ENCODE peak calls at places on chromosomes 7 and 10, in nine cellular contexts. A is fibroblast of gingiva; L is fibroblast of mammary gland; N is EL; T is stimulated activated CD8-positive, alpha-beta memory T cell treated with anti-CD3 and anti-CD28 coated beads, Interleukin-12 subunit alpha, Interleukin-12 subunit beta, amount 100 ng/mL, for 1 hour; Y is left ventricle myocardium inferior; F is naive thymus-derived CD4-positive, alpha-beta T cell; O is WTC11; X is astrocyte of the spinal cord. P is an unnamed sample.

GRCh38 chr7:33186187-33186586 is 56.8 kb downstream of the BBS9 start:
- DNase-seq in A (no peak), L (peak), N (peak), T (no peak), Y (no peak), F (no peak), O (no peak), X (peak), P (peak)

GRCh38 chr10:123240776-123241175 is 86.6 kb downstream of the BUB3 start:
- DNase-seq in A (no peak), L (no peak), N (no peak), T (no peak), Y (no peak), F (no peak), O (no peak), X (no peak), P (no peak)

GRCh38 chr7:117639966-117640365 is 160.1 kb downstream of the CFTR start:
- DNase-seq in A (no peak), L (no peak), N (no peak), T (no peak), Y (no peak), F (no peak), O (no peak), X (no peak), P (no peak)

GRCh38 chr10:46216836-46217748 is 69.7 kb upstream of the ANTXRL start:
- DNase-seq in A (no peak), L (no peak), N (no peak), T (no peak), Y (no peak), F (no peak), O (no peak), X (no peak), P (peak)

GRCh38 chr10:110434477-110435096 is 63.1 kb upstream of the DUSP5 start:
- DNase-seq in A (no peak), L (no peak), N (no peak), T (no peak), Y (no peak), F (no peak), O (peak), X (no peak), P (peak)

GRCh38 chr7:66847879-66848810 is 72.9 kb upstream of the TMEM248 start:
- DNase-seq in A (peak), L (peak), N (peak), T (no peak), Y (no peak), F (no peak), O (peak), X (peak), P (peak)

GRCh38 chr7:39605087-39605486 is 18.3 kb upstream of the RALA start:
- DNase-seq in A (no peak), L (peak), N (peak), T (no peak), Y (no peak), F (no peak), O (no peak), X (peak), P (no peak)

GRCh38 chr7:70717553-70718248 is 414.2 kb upstream of the GALNT17 start:
- DNase-seq in A (no peak), L (no peak), N (no peak), T (no peak), Y (no peak), F (no peak), O (no peak), X (no peak), P (no peak)

GRCh38 chr10:107899663-107900062 is 735.2 kb upstream of the SORCS1 start:
- DNase-seq in A (no peak), L (no peak), N (no peak), T (no peak), Y (no peak), F (no peak), O (no peak), X (no peak), P (no peak)

GRCh38 chr10:15059914-15060313 is 16.2 kb downstream of the OLAH start:
- DNase-seq in A (no peak), L (no peak), N (no peak), T (no peak), Y (no peak), F (no peak), O (no peak), X (no peak), P (no peak)

GRCh38 chr7:122885583-122886356 is 490 bp downstream of the CADPS2 start:
- DNase-seq in A (peak), L (peak), N (peak), T (no peak), Y (peak), F (no peak), O (peak), X (peak), P (peak)

GRCh38 chr10:26837139-26837538 is 23.6 kb downstream of the ABI1 start:
- DNase-seq in A (no peak), L (no peak), N (no peak), T (no peak), Y (no peak), F (no peak), O (no peak), X (no peak), P (no peak)

P was measured in islet precursor cell.